ENCODE peak calls at places on chromosomes 16 and 17, in six cellular contexts. W is EH; S is nephron progenitor cell; P is CD4-positive, alpha-beta memory T cell; B is C1 segment of cervical spinal cord; V is stimulated activated CD8-positive, alpha-beta memory T cell treated with anti-CD3 and anti-CD28 coated beads, Interleukin-4, amount 100 ng/mL, for 4 hours. K is an unnamed sample.

GRCh38 chr17:67511012-67511411 is 133.9 kb downstream of the PITPNC1 start:
- DNase-seq in B (no peak), P (no peak), V (no peak), S (no peak), W (no peak), K (no peak)

GRCh38 chr17:78789663-78790181 is 7.6 kb upstream of the CYTH1 start:
- DNase-seq in S (no peak), P (peak), V (no peak), B (no peak), W (peak), K (no peak)

GRCh38 chr17:51751072-51751471 is 407.4 kb downstream of the CA10 start:
- DNase-seq in B (no peak), W (no peak), S (no peak), V (no peak), P (no peak), K (no peak)

GRCh38 chr16:49754495-49755290 is 101.2 kb downstream of the ZNF423 start:
- DNase-seq in W (peak), V (no peak), P (no peak), B (no peak), S (no peak), K (no peak)

GRCh38 chr16:82955836-82956348 is 329.1 kb downstream of the CDH13 start:
- DNase-seq in V (no peak), P (no peak), W (no peak), B (no peak), S (no peak), K (no peak)

GRCh38 chr16:64152010-64152767 is 969.7 kb downstream of the CDH11 start:
- DNase-seq in V (no peak), B (no peak), P (no peak), W (peak), S (no peak), K (no peak)

GRCh38 chr17:60318830-60319229 is 73.1 kb downstream of the USP32 start:
- DNase-seq in S (no peak), V (no peak), P (no peak), B (no peak), W (no peak), K (no peak)

GRCh38 chr17:40510328-40510648 is 8.9 kb upstream of the TNS4 start:
- DNase-seq in S (no peak), W (no peak), P (no peak), V (no peak), B (no peak), K (no peak)

GRCh38 chr16:87666919-87667318 is 64.6 kb downstream of the JPH3 start:
- DNase-seq in P (no peak), B (no peak), V (no peak), S (no peak), W (no peak), K (no peak)

K was measured in SK-N-MC.